ENCODE peak calls at places on chromosome 17, in five cellular contexts. X, U, L, S and R are unnamed samples.

GRCh38 chr17:8832711-8833352 is 33.7 kb upstream of the MFSD6L start:
- DNase-seq in X (no peak), U (no peak), L (no peak), S (no peak), R (peak)

GRCh38 chr17:49822829-49823228 is 25.0 kb downstream of the TAC4 start:
- DNase-seq in X (no peak), U (no peak), L (no peak), S (peak), R (no peak)

GRCh38 chr17:28763137-28763799 is 19.5 kb downstream of the TRAF4 start:
- DNase-seq in X (no peak), U (no peak), L (no peak), S (no peak), R (no peak)

GRCh38 chr17:42676424-42677011 is at the start of gene PLEKHH3:
- DNase-seq in X (no peak), U (no peak), L (no peak), S (no peak), R (no peak)

GRCh38 chr17:40251576-40251975 is 32.5 kb downstream of the WIPF2 start:
- DNase-seq in X (peak), U (no peak), L (no peak), S (peak), R (no peak)

GRCh38 chr17:49280061-49280460 is 49.5 kb upstream of the PHOSPHO1 start:
- DNase-seq in X (no peak), U (no peak), L (no peak), S (no peak), R (no peak)

GRCh38 chr17:78330570-78331224 is 29.2 kb downstream of the SOCS3 start:
- DNase-seq in X (no peak), U (no peak), L (no peak), S (peak), R (no peak)

GRCh38 chr17:65191805-65192740 is 54.9 kb downstream of the RGS9 start:
- DNase-seq in X (peak), U (no peak), L (no peak), S (no peak), R (no peak)

GRCh38 chr17:44979426-44980273 is 11.5 kb upstream of the C1QL1 start:
- DNase-seq in X (no peak), U (no peak), L (peak), S (no peak), R (no peak)

GRCh38 chr17:82356028-82356427 is 3.0 kb upstream of the TEX19 start:
- DNase-seq in X (peak), U (no peak), L (no peak), S (no peak), R (no peak)

GRCh38 chr17:80137131-80137530 is 9.8 kb downstream of the EIF4A3 start:
- DNase-seq in X (no peak), U (no peak), L (no peak), S (no peak), R (no peak)